ENCODE peak calls at places on chromosomes 4 and X, in nine cellular contexts. V is NCI-H2081 treated with DMSO at 0.1 percent for 48 hours; Q is stimulated activated CD8-positive, alpha-beta memory T cell treated with anti-CD3 and anti-CD28 coated beads, Interleukin-7, amount 100 ng/mL, for 24 hours; H is activated CD8-positive, alpha-beta memory T cell treated with anti-CD3 and anti-CD28 coated beads for 48 hours; G is memory B cell; A is GM13977; M is stomach; T is NCI-H2029 treated with DMSO at 0.1 percent for 48 hours; K is GM23338. B is an unnamed sample.

GRCh38 chr4:40651280-40651679 is 21.6 kb upstream of the RBM47 start:
- DNase-seq in V (no peak), Q (no peak), H (no peak), G (no peak), A (no peak), M (no peak), T (no peak), K (no peak), B (peak; percentile 24)

GRCh38 chr4:38815879-38816782 is 11.5 kb upstream of the TLR1 start:
- DNase-seq in V (no peak), Q (no peak), H (no peak), G (peak; percentile 54), A (peak; percentile 53), M (no peak), T (no peak), K (no peak), B (no peak)

GRCh38 chrX:68851082-68851481 is 22.3 kb downstream of the EFNB1 start:
- DNase-seq in V (no peak), Q (no peak), H (no peak), G (no peak), A (no peak), M (no peak), T (no peak), K (no peak), B (no peak)

GRCh38 chr4:47085661-47086060 is 54.3 kb downstream of the GABRB1 start:
- DNase-seq in V (no peak), Q (no peak), H (no peak), G (no peak), A (no peak), M (no peak), T (no peak), K (no peak), B (no peak)

GRCh38 chrX:10173331-10173900 is 16.6 kb downstream of the CLCN4 start:
- DNase-seq in V (no peak), Q (no peak), H (no peak), G (no peak), A (no peak), M (peak; percentile 35), T (peak; percentile 29), K (peak; percentile 90), B (peak; percentile 73)

GRCh38 chr4:176274441-176274840 is 5.4 kb upstream of the ASB5 start:
- DNase-seq in V (no peak), Q (no peak), H (no peak), G (no peak), A (no peak), M (no peak), T (no peak), K (no peak), B (no peak)

GRCh38 chrX:80747832-80748231 is 61.8 kb downstream of the BRWD3 start:
- DNase-seq in V (no peak), Q (no peak), H (no peak), G (no peak), A (no peak), M (no peak), T (no peak), K (no peak), B (no peak)

GRCh38 chr4:80336582-80336981 is 1.1 kb downstream of the CFAP299 start:
- DNase-seq in V (no peak), Q (no peak), H (no peak), G (no peak), A (no peak), M (no peak), T (peak; percentile 2), K (peak; percentile 75), B (peak; percentile 63)

GRCh38 chr4:145299380-145300076 is 119.1 kb upstream of the OTUD4 start:
- DNase-seq in V (no peak), Q (peak; percentile 57), H (peak; percentile 29), G (no peak), A (peak; percentile 26), M (no peak), T (no peak), K (no peak), B (no peak)

GRCh38 chr4:177596035-177596434 is 153.8 kb upstream of the AGA start:
- DNase-seq in V (no peak), Q (no peak), H (no peak), G (no peak), A (no peak), M (no peak), T (no peak), K (no peak), B (peak; percentile 4)

GRCh38 chrX:149572743-149573142 is 14.5 kb downstream of the MAGEA9B start:
- DNase-seq in V (no peak), Q (no peak), H (no peak), G (no peak), A (no peak), M (no peak), T (no peak), K (no peak), B (no peak)

GRCh38 chrX:53305996-53306937 is 24.9 kb upstream of the IQSEC2 start:
- DNase-seq in V (no peak), Q (no peak), H (no peak), G (no peak), A (no peak), M (no peak), T (no peak), K (no peak), B (no peak)

GRCh38 chr4:158996669-158997074 is 106.2 kb upstream of the RAPGEF2 start:
- DNase-seq in V (no peak), Q (no peak), H (no peak), G (no peak), A (no peak), M (no peak), T (peak; percentile 56), K (no peak), B (no peak)

GRCh38 chr4:183636923-183637322 is 22.1 kb downstream of the RWDD4 start:
- DNase-seq in V (no peak), Q (no peak), H (no peak), G (no peak), A (no peak), M (no peak), T (no peak), K (peak; percentile 29), B (no peak)

GRCh38 chrX:150983526-150984163 is 510 bp downstream of the HMGB3 start:
- DNase-seq in V (no peak), Q (no peak), H (no peak), G (no peak), A (peak; percentile 39), M (no peak), T (no peak), K (no peak), B (no peak)

GRCh38 chrX:70219938-70220764 is 14.3 kb upstream of the AWAT1 start:
- DNase-seq in V (peak; percentile 6), Q (no peak), H (no peak), G (no peak), A (no peak), M (no peak), T (peak; percentile 31), K (no peak), B (no peak)

GRCh38 chr4:122219356-122219755 is 67.2 kb downstream of the BLTP1 start:
- DNase-seq in V (no peak), Q (no peak), H (no peak), G (no peak), A (no peak), M (no peak), T (no peak), K (no peak), B (no peak)

GRCh38 chr4:8305851-8306361 is 36.4 kb downstream of the HTRA3 start:
- DNase-seq in V (no peak), Q (no peak), H (no peak), G (no peak), A (no peak), M (no peak), T (no peak), K (peak; percentile 28), B (no peak)